ENCODE peak calls at places on chromosome 13, in ten cellular contexts. J is left ventricle myocardium inferior, W is foreskin fibroblast, B is upper lobe of right lung, T is epithelial cell of esophagus, C is astrocyte of the cerebellum, S is Peyer's patch, H is GM20000, Q is RWPE2, N is esophagus muscularis mucosa. F is an unnamed sample.

GRCh38 chr13:50248537-50249521 is 233.6 kb downstream of the KCNRG start:
- DNase-seq in N (no peak), B (no peak), T (no peak), W (no peak), J (no peak), S (no peak), H (no peak), Q (no peak), C (no peak), F (no peak)

GRCh38 chr13:28678809-28679208 is 19.9 kb downstream of the POMP start:
- DNase-seq in W (no peak), S (no peak), N (no peak), H (no peak), T (no peak), Q (no peak), C (no peak), B (no peak), J (no peak), F (no peak)

GRCh38 chr13:103030776-103031175 is 35.4 kb downstream of the SLC10A2 start:
- DNase-seq in H (no peak), W (no peak), C (no peak), T (no peak), N (no peak), B (no peak), J (no peak), S (no peak), Q (no peak), F (no peak)

GRCh38 chr13:107866007-107866665 is 349.2 kb downstream of the LIG4 start:
- DNase-seq in T (no peak), Q (no peak), C (no peak), N (no peak), B (peak), J (no peak), H (no peak), W (no peak), S (no peak), F (peak)

GRCh38 chr13:39244561-39245230 is 206.4 kb downstream of the NHLRC3 start:
- DNase-seq in Q (no peak), C (no peak), H (no peak), J (no peak), W (no peak), B (no peak), S (no peak), N (no peak), T (no peak), F (no peak)

GRCh38 chr13:110801044-110801443 is 87.5 kb downstream of the ING1 start:
- DNase-seq in Q (no peak), J (no peak), T (no peak), H (no peak), C (no peak), W (no peak), S (no peak), N (no peak), B (no peak), F (no peak)

GRCh38 chr13:41188584-41188983 is 5.8 kb downstream of the KBTBD7 start:
- DNase-seq in J (no peak), C (no peak), W (no peak), B (no peak), S (no peak), H (no peak), T (peak), Q (no peak), N (no peak), F (no peak)

GRCh38 chr13:113926301-113926761 is 47.5 kb downstream of the C13orf46 start:
- DNase-seq in B (no peak), H (no peak), W (peak), S (peak), N (no peak), C (no peak), Q (peak), T (peak), J (peak), F (peak)

GRCh38 chr13:110637747-110638146 is 22.4 kb downstream of the NAXD start:
- DNase-seq in T (no peak), J (no peak), Q (no peak), S (no peak), N (no peak), C (no peak), W (no peak), H (no peak), B (no peak), F (no peak)

GRCh38 chr13:94956407-94957110 is 244.2 kb upstream of the SOX21 start:
- DNase-seq in S (no peak), J (no peak), B (no peak), C (no peak), W (no peak), T (no peak), H (no peak), Q (no peak), N (no peak), F (no peak)

DNA sequence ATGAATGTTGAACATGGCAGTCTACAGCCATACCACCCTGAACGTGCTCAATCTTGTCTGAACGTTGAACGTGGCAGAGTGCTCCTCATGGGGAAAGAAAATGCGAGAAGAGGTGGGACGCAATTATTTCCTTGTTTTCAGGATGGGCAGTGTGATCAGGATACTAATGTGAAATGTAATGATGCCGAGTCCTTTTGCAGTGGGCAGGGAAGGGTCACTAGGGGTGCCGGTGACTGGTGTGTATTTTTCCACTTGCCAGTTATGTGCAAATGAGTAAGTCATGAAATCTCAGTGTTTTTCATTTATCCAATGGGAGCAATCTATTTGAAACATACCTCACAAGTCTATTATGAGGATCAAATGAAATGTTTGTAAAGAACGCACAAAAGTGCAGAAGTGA is 84.8 kb downstream of the LNX2 start:
- DNase-seq in J (no peak), B (no peak), S (no peak), W (no peak), H (no peak), T (peak), C (no peak), Q (no peak), N (no peak), F (no peak)
- TF ChIP-seq CTCF in J (no peak), B (no peak), S (no peak), W (no peak), H (no peak), T (no peak), C (no peak), Q (no peak), N (no peak), F (no peak)

DNA sequence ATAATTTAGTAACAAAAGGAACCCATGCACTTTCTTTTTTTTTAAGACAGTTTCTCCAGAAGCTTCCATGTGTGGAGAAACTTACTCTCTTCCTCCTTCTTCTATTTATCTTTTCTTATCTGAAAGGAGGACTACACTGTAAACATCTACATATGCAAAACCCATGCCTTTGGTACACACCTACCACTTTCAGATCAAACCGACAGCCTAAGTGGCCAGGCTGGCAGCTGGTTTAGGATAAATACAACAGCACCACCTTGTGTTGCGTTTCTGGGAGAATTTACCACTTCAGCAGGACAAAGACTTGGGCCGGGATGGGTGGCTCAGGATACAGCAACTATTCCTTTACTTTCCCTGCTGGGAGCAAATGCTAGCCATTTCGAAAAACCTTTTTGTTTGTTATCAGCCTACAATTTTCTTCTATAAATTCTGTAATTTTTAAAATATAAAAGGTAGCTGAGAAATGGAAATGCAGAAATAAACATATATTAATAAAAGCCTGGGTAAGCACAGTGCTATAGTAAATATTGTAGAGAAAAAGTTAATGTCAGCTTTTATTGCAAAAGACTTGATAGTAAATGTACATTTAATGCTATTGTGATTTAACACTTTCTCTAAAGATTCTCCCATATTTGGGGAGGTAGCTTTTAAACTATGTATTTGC is 94.0 kb upstream of the RFC3 start:
- DNase-seq in W (peak), B (peak), C (peak), N (peak), Q (no peak), S (peak), J (peak), T (peak), H (peak), F (no peak)
- TF ChIP-seq CTCF in W (peak), B (peak), C (peak), N (peak), Q (peak), S (peak), J (peak), T (peak), H (peak), F (peak)

GRCh38 chr13:46604226-46604968 is 51.4 kb downstream of the LRCH1 start:
- DNase-seq in B (no peak), C (no peak), N (no peak), T (no peak), Q (no peak), S (no peak), J (no peak), H (no peak), W (no peak), F (no peak)

GRCh38 chr13:46600943-46601311 is 48.0 kb downstream of the LRCH1 start:
- DNase-seq in H (no peak), B (no peak), C (no peak), N (no peak), J (no peak), S (no peak), Q (no peak), T (no peak), W (no peak), F (no peak)

GRCh38 chr13:46602531-46602930 is 49.6 kb downstream of the LRCH1 start:
- DNase-seq in S (no peak), W (no peak), T (no peak), B (no peak), Q (no peak), J (no peak), N (no peak), H (no peak), C (no peak), F (no peak)

GRCh38 chr13:46605089-46605488 is 52.1 kb downstream of the LRCH1 start:
- DNase-seq in W (no peak), J (no peak), H (no peak), T (no peak), S (no peak), B (no peak), N (no peak), C (no peak), Q (no peak), F (no peak)

DNA sequence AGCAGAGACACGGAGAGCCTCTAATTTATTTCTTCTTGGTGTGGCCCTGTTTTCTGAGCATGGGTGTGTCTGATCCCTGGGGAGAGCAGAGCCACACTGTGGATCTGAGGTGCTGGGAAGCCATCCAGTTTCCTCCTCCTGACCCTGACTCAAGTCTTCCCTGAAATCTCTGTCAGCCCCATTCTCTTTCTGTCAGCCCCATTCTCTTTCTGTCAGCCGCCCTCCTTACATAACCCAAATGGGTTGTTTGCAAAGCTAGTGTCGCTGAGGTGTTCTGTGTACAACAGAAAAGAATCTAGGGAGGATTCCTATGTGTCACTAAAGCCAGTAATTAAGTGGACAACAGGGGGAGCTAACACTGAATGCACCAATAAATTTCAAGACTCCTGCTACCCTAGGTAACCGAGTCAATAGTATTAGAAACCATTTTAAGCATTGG is 50.2 kb downstream of the LRCH1 start:
- DNase-seq in Q (no peak), H (no peak), W (no peak), S (no peak), C (no peak), J (no peak), T (peak), B (no peak), N (no peak), F (no peak)
- TF ChIP-seq CTCF in Q (no peak), H (peak), W (peak), S (peak), C (no peak), J (peak), T (peak), B (peak), N (no peak), F (peak)

DNA sequence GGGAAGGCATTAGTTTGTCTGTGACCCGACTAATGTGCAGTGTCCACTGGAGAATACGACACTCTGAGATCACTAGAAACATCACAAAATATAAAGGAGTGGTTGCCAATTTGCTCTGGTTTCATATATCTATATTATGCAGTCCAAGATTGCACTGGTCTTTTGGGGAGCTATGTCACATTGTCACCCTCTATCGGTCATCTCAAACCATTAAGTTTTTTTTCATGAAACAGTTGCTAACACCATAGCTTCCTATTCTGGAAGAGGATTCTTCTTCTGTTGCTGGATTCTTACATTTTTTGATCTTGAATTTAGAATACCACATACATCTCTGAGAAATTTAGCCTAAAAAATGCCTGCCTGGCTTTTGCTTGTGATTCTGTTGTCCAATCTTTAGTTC is 168.6 kb downstream of the LACC1 start:
- DNase-seq in S (no peak), J (no peak), C (no peak), H (no peak), Q (no peak), B (no peak), W (no peak), N (no peak), T (no peak), F (no peak)
- TF ChIP-seq CTCF in S (peak), J (peak), C (no peak), H (no peak), Q (no peak), B (peak), W (no peak), N (no peak), T (peak), F (no peak)

DNA sequence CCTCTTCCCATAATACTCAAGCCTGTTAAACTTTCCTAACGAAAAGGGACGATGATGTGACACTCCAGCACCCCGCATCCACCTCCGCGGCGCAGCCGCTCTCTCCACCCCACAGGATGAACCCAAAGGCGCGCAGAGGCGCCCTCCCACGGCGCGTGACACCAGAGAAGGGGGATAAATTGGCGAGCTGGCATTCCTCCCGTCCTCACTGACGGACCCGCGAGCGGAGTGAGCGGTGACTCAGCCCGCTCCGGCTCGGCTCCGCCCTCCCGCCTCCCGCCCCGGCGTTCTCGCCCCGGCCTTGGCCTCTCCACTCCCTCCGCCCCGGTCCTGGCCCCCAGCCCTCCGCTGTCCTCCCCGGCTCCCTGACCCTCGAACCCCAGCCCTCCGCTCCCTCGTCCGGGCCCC is 590 bp downstream of the TUBGCP3 start:
- DNase-seq in J (peak), N (peak), C (peak), Q (no peak), B (peak), H (peak), T (peak), W (peak), S (peak), F (peak)
- TF ChIP-seq CTCF in J (no peak), N (no peak), C (no peak), Q (no peak), B (no peak), H (peak), T (no peak), W (no peak), S (no peak), F (no peak)

GRCh38 chr13:52804202-52804641 is 44.2 kb downstream of the PCDH8 start:
- DNase-seq in H (no peak), W (no peak), C (no peak), N (no peak), Q (no peak), S (no peak), B (no peak), T (no peak), J (no peak), F (no peak)

GRCh38 chr13:52806029-52806428 is 42.4 kb downstream of the PCDH8 start:
- DNase-seq in Q (no peak), B (no peak), S (no peak), J (no peak), N (no peak), T (no peak), H (no peak), W (no peak), C (no peak), F (no peak)

GRCh38 chr13:52808842-52809219 is 39.6 kb downstream of the PCDH8 start:
- DNase-seq in S (no peak), N (no peak), W (no peak), J (no peak), C (no peak), Q (no peak), H (no peak), T (no peak), B (no peak), F (no peak)

GRCh38 chr13:52812941-52813340 is 35.5 kb downstream of the PCDH8 start:
- DNase-seq in T (no peak), W (no peak), C (no peak), H (no peak), B (no peak), Q (no peak), J (no peak), S (no peak), N (no peak), F (no peak)

DNA sequence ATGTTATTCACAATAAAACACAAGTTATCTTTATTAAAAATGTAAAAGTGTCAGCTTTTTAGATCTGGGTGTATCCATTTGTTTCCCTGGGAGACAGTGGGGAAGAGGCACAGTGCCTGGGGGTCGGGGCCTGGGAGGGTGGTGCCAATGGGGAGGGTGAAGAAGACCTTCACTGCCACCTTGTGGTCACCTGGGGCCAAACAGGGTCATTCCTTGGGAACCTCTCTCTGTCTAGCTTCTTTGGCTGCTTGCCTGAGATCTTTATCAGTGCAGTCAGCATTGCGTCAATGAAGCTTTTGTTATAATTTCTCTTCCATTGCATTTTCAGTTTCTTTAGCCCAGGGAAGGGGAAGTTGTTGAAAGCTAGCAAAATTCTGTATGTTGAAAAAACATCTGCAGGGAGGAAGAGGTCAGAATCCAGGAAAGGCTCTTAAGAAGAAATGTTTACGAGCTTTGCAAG is 39.1 kb downstream of the PCDH8 start:
- DNase-seq in C (no peak), Q (no peak), N (no peak), S (peak), J (peak), T (peak), H (peak), W (peak), B (peak), F (no peak)
- TF ChIP-seq CTCF in C (peak), Q (peak), N (peak), S (peak), J (peak), T (peak), H (peak), W (no peak), B (peak), F (peak)

F was measured in osteocyte.